ENCODE peak calls at places on chromosome 13, in four cellular contexts. B is germinal center, E is bronchial epithelial cell, M is stomach. J is an unnamed sample.

GRCh38 chr13:57992416-57992815 is 360.9 kb downstream of the PCDH17 start:
- DNase-seq in B (no peak), E (peak; percentile 16), M (no peak), J (no peak)

GRCh38 chr13:30141773-30142501 is 165.4 kb downstream of the KATNAL1 start:
- DNase-seq in B (no peak), E (no peak), M (no peak), J (no peak)

GRCh38 chr13:27038323-27038722 is 133.3 kb downstream of the USP12 start:
- DNase-seq in B (no peak), E (peak; percentile 82), M (no peak), J (peak; percentile 79)

GRCh38 chr13:113815151-113816058 is 48.5 kb downstream of the GAS6 start:
- DNase-seq in B (no peak), E (no peak), M (no peak), J (peak; percentile 42)

GRCh38 chr13:78160793-78161192 is 242.2 kb upstream of the EDNRB start:
- DNase-seq in B (no peak), E (peak; percentile 18), M (no peak), J (peak; percentile 17)

GRCh38 chr13:42996584-42996983 is 4.5 kb upstream of the EPSTI1 start:
- DNase-seq in B (no peak), E (peak; percentile 100), M (no peak), J (peak; percentile 87)

GRCh38 chr13:24709186-24709913 is 29.1 kb downstream of the ATP12A start:
- DNase-seq in B (no peak), E (no peak), M (peak; percentile 27), J (no peak)

GRCh38 chr13:77506874-77507273 is 28.6 kb upstream of the SCEL start:
- DNase-seq in B (no peak), E (no peak), M (no peak), J (peak; percentile 30)

GRCh38 chr13:99307247-99307646 is at the start of gene GPR183:
- DNase-seq in B (no peak), E (peak; percentile 30), M (no peak), J (no peak)

GRCh38 chr13:27792393-27793218 is at the start of gene GSX1:
- DNase-seq in B (peak; percentile 44), E (peak; percentile 44), M (peak; percentile 72), J (peak; percentile 63)

GRCh38 chr13:86825410-86825809 is 845.8 kb upstream of the SLITRK5 start:
- DNase-seq in B (no peak), E (no peak), M (no peak), J (no peak)

GRCh38 chr13:100510208-100510997 is 78.2 kb downstream of the GGACT start:
- DNase-seq in B (no peak), E (no peak), M (no peak), J (no peak)

GRCh38 chr13:29483211-29483610 is 112.3 kb downstream of the SLC7A1 start:
- DNase-seq in B (no peak), E (no peak), M (peak; percentile 86), J (no peak)

GRCh38 chr13:80939581-80939980 is 598.7 kb upstream of the SPRY2 start:
- DNase-seq in B (no peak), E (no peak), M (no peak), J (no peak)

GRCh38 chr13:46571189-46571901 is 18.4 kb downstream of the LRCH1 start:
- DNase-seq in B (no peak), E (no peak), M (no peak), J (no peak)

GRCh38 chr13:76512676-76513277 is 373.4 kb downstream of the KCTD12 start:
- DNase-seq in B (no peak), E (peak; percentile 93), M (no peak), J (peak; percentile 87)

GRCh38 chr13:107441279-107441678 is 774.1 kb downstream of the LIG4 start:
- DNase-seq in B (no peak), E (no peak), M (no peak), J (peak; percentile 25)

GRCh38 chr13:24671367-24672117 is 8.7 kb upstream of the ATP12A start:
- DNase-seq in B (no peak), E (peak; percentile 92), M (no peak), J (peak; percentile 86)

GRCh38 chr13:113411216-113412023 is 41.9 kb downstream of the ADPRHL1 start:
- DNase-seq in B (no peak), E (peak; percentile 8), M (no peak), J (peak; percentile 86)

GRCh38 chr13:49421391-49421790 is 22.5 kb downstream of the CAB39L start:
- DNase-seq in B (peak; percentile 50), E (peak; percentile 8), M (no peak), J (peak; percentile 29)

GRCh38 chr13:113105032-113105993 is at the start of gene F7:
- DNase-seq in B (no peak), E (no peak), M (no peak), J (peak; percentile 8)

GRCh38 chr13:106103779-106104178 is 431.7 kb downstream of the EFNB2 start:
- DNase-seq in B (no peak), E (no peak), M (no peak), J (peak; percentile 83)

GRCh38 chr13:50090211-50090610 is 75.0 kb downstream of the KCNRG start:
- DNase-seq in B (no peak), E (no peak), M (no peak), J (no peak)

GRCh38 chr13:30256713-30257432 is 50.5 kb downstream of the KATNAL1 start:
- DNase-seq in B (no peak), E (no peak), M (no peak), J (no peak)

GRCh38 chr13:111513766-111514611 is 193.5 kb downstream of the TEX29 start:
- DNase-seq in B (no peak), E (no peak), M (no peak), J (no peak)

GRCh38 chr13:51557875-51558604 is 26.2 kb upstream of the WDFY2 start:
- DNase-seq in B (no peak), E (peak; percentile 97), M (no peak), J (peak; percentile 72)

GRCh38 chr13:78993792-78994191 is 334.8 kb upstream of the OBI1 start:
- DNase-seq in B (no peak), E (no peak), M (no peak), J (no peak)

GRCh38 chr13:98014766-98015165 is 61.3 kb downstream of the IPO5 start:
- DNase-seq in B (no peak), E (peak; percentile 80), M (no peak), J (peak; percentile 39)

GRCh38 chr13:72431981-72432617 is 295.3 kb downstream of the MZT1 start:
- DNase-seq in B (no peak), E (no peak), M (no peak), J (no peak)